ENCODE peak calls at places on chromosomes 16 and 17, in eight cellular contexts. I is EL; U is LHCN-M2; G is NCI-H1930; J is activated T-cell treated with anti-CD3 and anti-CD28 coated beads, Interleukin-2, amount 50 U/mL, for 72 hours; X is activated CD8-positive, alpha-beta T cell treated with anti-CD3 and anti-CD28 coated beads, Interleukin-2, amount 10 ng/mL, durations not matched to agents 7 days and 5 days; P is mucosa of descending colon; A is epithelial cell of proximal tubule. F is an unnamed sample.

GRCh38 chr17:1956134-1956533 is 69.0 kb downstream of the RTN4RL1 start:
- DNase-seq in P (no peak), J (no peak), G (no peak), I (no peak), U (no peak), A (no peak), X (no peak), F (no peak)

GRCh38 chr17:62780273-62780672 is 27.8 kb downstream of the MARCHF10 start:
- DNase-seq in P (no peak), X (no peak), A (no peak), I (no peak), G (no peak), U (no peak), J (no peak), F (no peak)

GRCh38 chr16:78524066-78524595 is 424.7 kb downstream of the WWOX start:
- DNase-seq in G (peak), J (no peak), I (no peak), U (no peak), A (no peak), P (no peak), X (no peak), F (no peak)

GRCh38 chr17:69557339-69557738 is 142.8 kb downstream of the MAP2K6 start:
- DNase-seq in X (no peak), P (no peak), G (no peak), I (no peak), U (no peak), A (no peak), J (no peak), F (no peak)

GRCh38 chr16:929227-929669 is 41.5 kb downstream of the LMF1 start:
- DNase-seq in A (no peak), X (no peak), U (no peak), P (no peak), J (no peak), G (no peak), I (no peak), F (no peak)

GRCh38 chr16:67877064-67877463 is 4.2 kb downstream of the EDC4 start:
- DNase-seq in U (no peak), X (no peak), I (no peak), J (no peak), A (no peak), P (no peak), G (no peak), F (no peak)

GRCh38 chr17:45341389-45342158 is 24.8 kb upstream of the MAP3K14 start:
- DNase-seq in P (no peak), G (no peak), A (peak), U (peak), J (no peak), X (no peak), I (peak), F (peak)

GRCh38 chr17:70137451-70138230 is 31.7 kb upstream of the KCNJ2 start:
- DNase-seq in U (peak), X (peak), J (peak), G (no peak), I (peak), P (no peak), A (peak), F (peak)

GRCh38 chr17:680554-680953 is 34.1 kb downstream of the VPS53 start:
- DNase-seq in I (no peak), G (no peak), A (no peak), P (no peak), U (no peak), J (no peak), X (no peak), F (no peak)

GRCh38 chr16:79463839-79464238 is 136.7 kb downstream of the MAF start:
- DNase-seq in I (no peak), G (no peak), J (no peak), X (no peak), U (no peak), P (no peak), A (no peak), F (no peak)

GRCh38 chr17:80049986-80050385 is 13.5 kb downstream of the CCDC40 start:
- DNase-seq in I (no peak), G (no peak), A (no peak), P (peak), J (no peak), X (no peak), U (no peak), F (no peak)

GRCh38 chr17:80861892-80862291 is 129.7 kb upstream of the CHMP6 start:
- DNase-seq in P (peak), G (no peak), A (no peak), J (peak), I (peak), U (no peak), X (peak), F (no peak)

GRCh38 chr17:75595284-75595918 is 7.8 kb downstream of the MYO15B start:
- DNase-seq in P (no peak), I (no peak), J (no peak), G (no peak), A (no peak), U (no peak), X (no peak), F (no peak)

GRCh38 chr16:80369559-80369958 is 171.2 kb upstream of the DYNLRB2 start:
- DNase-seq in U (peak), G (peak), A (no peak), P (peak), I (peak), X (no peak), J (no peak), F (no peak)

GRCh38 chr17:44971776-44972483 is 3.8 kb upstream of the C1QL1 start:
- DNase-seq in P (no peak), A (no peak), J (peak), I (peak), U (peak), X (no peak), G (no peak), F (no peak)

GRCh38 chr17:20300399-20301037 is 166.8 kb downstream of the LGALS9B start:
- DNase-seq in P (no peak), I (peak), J (no peak), A (no peak), G (no peak), U (peak), X (no peak), F (no peak)

GRCh38 chr17:33523577-33523981 is 230.5 kb upstream of the ASIC2 start:
- DNase-seq in X (no peak), P (no peak), A (peak), J (no peak), G (no peak), U (peak), I (no peak), F (no peak)

GRCh38 chr17:27810211-27810901 is 10.0 kb upstream of the NOS2 start:
- DNase-seq in X (peak), P (no peak), J (peak), I (no peak), G (no peak), A (no peak), U (no peak), F (no peak)

GRCh38 chr16:88548131-88548874 is 21.9 kb upstream of the ZC3H18 start:
- DNase-seq in G (no peak), J (no peak), I (no peak), A (no peak), X (no peak), P (no peak), U (no peak), F (no peak)

GRCh38 chr17:70780031-70780430 is 610.7 kb downstream of the KCNJ2 start:
- DNase-seq in I (peak), G (no peak), J (no peak), U (peak), P (no peak), X (no peak), A (no peak), F (no peak)

GRCh38 chr16:65655802-65656201 is 533.9 kb upstream of the CDH11 start:
- DNase-seq in P (no peak), U (no peak), A (no peak), J (no peak), G (no peak), I (no peak), X (no peak), F (no peak)

GRCh38 chr16:5916711-5917191 is 819.2 kb upstream of the EEF2KMT start:
- DNase-seq in A (no peak), U (no peak), J (no peak), P (peak), I (no peak), X (no peak), G (no peak), F (no peak)

GRCh38 chr17:72613411-72614292 is 478.8 kb downstream of the SLC39A11 start:
- DNase-seq in J (no peak), P (no peak), G (no peak), U (peak), I (peak), X (no peak), A (no peak), F (no peak)

F was measured in ascending aorta.